ENCODE peak calls at places on chromosome 3, in eight cellular contexts. W is aorta; X is HepG2; U is CD8-positive, alpha-beta T cell; G is uterus; F is pancreas; P is SK-N-SH; T is right cardiac atrium. O is an unnamed sample.

GRCh38 chr3:172449468-172450149 is 1.4 kb upstream of the GHSR start:
- DNase-seq in T (peak; percentile 57), W (peak; percentile 53), G (no peak), F (no peak), P (peak; percentile 50), X (no peak), U (no peak), O (no peak)

GRCh38 chr3:146130881-146131371 is 30.1 kb downstream of the PLOD2 start:
- DNase-seq in F (no peak), W (no peak), T (no peak), P (no peak), U (no peak), X (no peak), G (no peak), O (no peak)

GRCh38 chr3:61940241-61940640 is 378.9 kb downstream of the PTPRG start:
- DNase-seq in F (no peak), T (no peak), X (no peak), P (no peak), W (no peak), U (no peak), G (no peak), O (no peak)

GRCh38 chr3:32374788-32375595 is 16.7 kb upstream of the CMTM7 start:
- DNase-seq in X (peak; percentile 63), U (peak; percentile 51), F (peak; percentile 47), P (peak; percentile 53), T (no peak), G (peak; percentile 65), W (no peak), O (peak; percentile 53)

GRCh38 chr3:107063351-107063750 is 313.9 kb upstream of the CCDC54 start:
- DNase-seq in U (no peak), P (no peak), W (no peak), T (no peak), X (no peak), G (no peak), F (no peak), O (no peak)

GRCh38 chr3:61736506-61736905 is 175.1 kb downstream of the PTPRG start:
- DNase-seq in U (no peak), P (no peak), W (no peak), G (no peak), T (no peak), F (no peak), X (no peak), O (no peak)

GRCh38 chr3:112377418-112378071 is 44.6 kb downstream of the CD200 start:
- DNase-seq in U (no peak), T (peak; percentile 56), W (no peak), P (no peak), G (no peak), X (no peak), F (no peak), O (no peak)

GRCh38 chr3:129919806-129920205 is 26.3 kb upstream of the TMCC1 start:
- DNase-seq in P (no peak), T (no peak), U (no peak), F (no peak), W (no peak), G (no peak), X (no peak), O (no peak)

GRCh38 chr3:137946341-137946973 is 63.5 kb upstream of the CLDN18 start:
- DNase-seq in X (peak; percentile 62), W (peak; percentile 46), T (peak; percentile 73), P (peak; percentile 59), F (peak; percentile 30), G (peak; percentile 34), U (peak; percentile 24), O (peak; percentile 61)

GRCh38 chr3:58004972-58005371 is 3.2 kb upstream of the FLNB start:
- DNase-seq in G (no peak), F (no peak), T (no peak), X (no peak), W (no peak), P (no peak), U (no peak), O (no peak)

GRCh38 chr3:160400631-160401150 is 1.2 kb downstream of the SMC4 start:
- DNase-seq in T (peak; percentile 64), F (peak; percentile 43), P (peak; percentile 56), U (peak; percentile 4), G (no peak), X (no peak), W (peak; percentile 52), O (peak; percentile 29)

GRCh38 chr3:15520804-15521572 is 518 bp downstream of the COLQ start:
- DNase-seq in G (no peak), W (no peak), X (no peak), U (no peak), P (no peak), T (no peak), F (no peak), O (no peak)

GRCh38 chr3:38578551-38578950 is 70.9 kb downstream of the SCN5A start:
- DNase-seq in T (no peak), P (no peak), G (no peak), W (no peak), U (no peak), F (no peak), X (no peak), O (no peak)

GRCh38 chr3:123884258-123884831 is at the start of gene MYLK:
- DNase-seq in G (peak; percentile 85), F (peak; percentile 57), U (no peak), P (peak; percentile 92), W (peak; percentile 90), T (peak; percentile 83), X (peak; percentile 65), O (peak; percentile 98)

DNA sequence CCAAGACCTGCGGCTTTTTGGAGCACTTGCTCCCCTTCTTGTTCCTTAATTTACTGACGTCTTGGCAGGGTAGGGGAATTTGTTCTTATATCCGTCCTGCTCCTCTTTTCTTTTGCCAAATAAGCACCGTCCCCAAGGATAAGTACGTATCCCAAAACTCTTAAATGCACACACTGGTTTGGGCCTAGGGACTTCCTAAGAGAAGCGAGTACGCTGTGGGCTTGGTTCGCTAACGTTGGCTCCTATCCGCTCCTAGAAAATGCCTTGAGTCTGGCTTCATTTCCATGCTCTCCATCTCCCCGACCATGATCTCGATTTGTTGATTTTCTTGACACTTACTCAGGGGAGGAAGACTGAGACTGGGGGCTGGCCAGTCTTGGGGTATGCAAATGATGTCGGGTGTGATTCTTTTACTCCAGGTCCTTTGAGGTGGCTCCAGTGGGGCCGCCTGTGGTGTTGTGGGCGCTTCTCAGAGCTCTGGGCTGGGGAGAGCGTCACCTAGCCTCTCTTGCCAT is 1.3 kb downstream of the MYRIP start:
- DNase-seq in U (no peak), P (no peak), F (no peak), G (no peak), X (no peak), W (no peak), T (no peak), O (no peak)
- H3K27me3 ChIP-seq in U (peaks cover 10% of the 10 kb centered on the region), P (peaks cover 16% of the 10 kb centered on the region), F (no peaks in the 10 kb centered on the region), G (no peaks in the 10 kb centered on the region), X (peaks cover 34% of the 10 kb centered on the region), W (no peaks in the 10 kb centered on the region), T (no peaks in the 10 kb centered on the region), O (no peaks in the 10 kb centered on the region)

GRCh38 chr3:19250959-19251610 is 102.8 kb downstream of the KCNH8 start:
- DNase-seq in G (no peak), W (no peak), T (no peak), P (no peak), U (no peak), X (peak; percentile 1), F (no peak), O (peak; percentile 17)

DNA sequence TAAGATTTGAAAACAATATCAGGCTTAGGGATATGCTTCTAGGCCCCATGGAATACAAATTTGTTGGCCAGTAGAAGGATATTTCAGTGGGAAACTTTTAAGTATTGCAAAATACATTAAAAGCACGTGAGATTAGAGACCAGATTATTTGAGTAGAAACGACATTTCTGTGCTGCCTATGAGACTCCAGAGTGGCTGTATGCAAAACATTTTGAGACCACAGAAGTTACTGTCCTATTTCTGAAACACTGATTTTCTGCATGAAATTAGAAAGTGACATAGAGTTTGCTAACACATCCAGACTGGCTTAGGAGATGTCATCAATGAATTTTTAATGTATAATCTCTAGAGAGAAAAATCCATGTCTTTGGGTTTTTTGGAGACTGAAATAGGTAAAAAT is 99.8 kb downstream of the KCNH8 start:
- DNase-seq in F (no peak), P (no peak), G (no peak), W (no peak), U (no peak), T (no peak), X (no peak), O (no peak)
- H3K4me3 ChIP-seq in F (no peak overlapping the region), P (no peak overlapping the region), G (no peak overlapping the region), W (no peak overlapping the region), U (no peak overlapping the region), T (no peak overlapping the region), X (no peak overlapping the region), O (no peak overlapping the region)

DNA sequence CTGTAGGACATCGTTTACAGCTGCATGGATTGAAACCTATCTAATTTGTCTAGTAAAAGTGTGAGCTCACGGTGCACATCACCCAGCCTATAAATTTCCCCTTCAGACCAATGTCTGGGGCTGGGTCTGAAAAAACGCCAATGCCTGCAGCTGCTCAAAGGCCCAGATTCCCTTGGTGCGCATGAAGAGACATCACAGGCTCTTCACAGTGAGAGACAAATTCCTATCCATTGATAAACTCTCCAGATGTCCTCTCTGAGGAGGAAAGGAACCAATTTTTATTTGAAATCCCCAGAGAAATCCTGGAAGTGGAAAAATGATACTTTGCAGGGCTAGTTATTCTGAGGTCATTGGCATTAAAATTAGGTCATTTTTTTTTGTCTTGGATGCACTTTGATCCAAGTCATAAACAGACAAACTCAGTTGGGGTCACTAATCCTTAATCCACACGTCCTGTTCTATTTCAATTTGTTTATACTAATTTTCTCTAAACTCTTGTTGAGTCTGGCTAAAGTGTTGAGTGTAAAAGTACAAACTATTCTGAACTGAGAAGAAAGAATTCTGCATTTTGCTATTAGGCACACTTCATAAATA is 360.6 kb downstream of the EPHA3 start:
- DNase-seq in X (no peak), G (no peak), U (no peak), P (no peak), T (no peak), F (no peak), W (no peak), O (no peak)
- H3K4me1 ChIP-seq in X (no peaks in the 10 kb centered on the region), G (no peaks in the 10 kb centered on the region), U (no peaks in the 10 kb centered on the region), P (no peaks in the 10 kb centered on the region), T (no peaks in the 10 kb centered on the region), F (no peaks in the 10 kb centered on the region), W (no peaks in the 10 kb centered on the region), O (no peaks in the 10 kb centered on the region)

GRCh38 chr3:13788522-13789424 is 91.1 kb downstream of the WNT7A start:
- DNase-seq in U (no peak), G (no peak), T (no peak), W (no peak), P (no peak), X (no peak), F (no peak), O (no peak)
- H3K27me3 ChIP-seq in U (no peaks in the 10 kb centered on the region), G (no peaks in the 10 kb centered on the region), T (no peaks in the 10 kb centered on the region), W (no peaks in the 10 kb centered on the region), P (no peaks in the 10 kb centered on the region), X (peaks cover 92% of the 10 kb centered on the region), F (no peaks in the 10 kb centered on the region), O (peaks cover 3% of the 10 kb centered on the region)

DNA sequence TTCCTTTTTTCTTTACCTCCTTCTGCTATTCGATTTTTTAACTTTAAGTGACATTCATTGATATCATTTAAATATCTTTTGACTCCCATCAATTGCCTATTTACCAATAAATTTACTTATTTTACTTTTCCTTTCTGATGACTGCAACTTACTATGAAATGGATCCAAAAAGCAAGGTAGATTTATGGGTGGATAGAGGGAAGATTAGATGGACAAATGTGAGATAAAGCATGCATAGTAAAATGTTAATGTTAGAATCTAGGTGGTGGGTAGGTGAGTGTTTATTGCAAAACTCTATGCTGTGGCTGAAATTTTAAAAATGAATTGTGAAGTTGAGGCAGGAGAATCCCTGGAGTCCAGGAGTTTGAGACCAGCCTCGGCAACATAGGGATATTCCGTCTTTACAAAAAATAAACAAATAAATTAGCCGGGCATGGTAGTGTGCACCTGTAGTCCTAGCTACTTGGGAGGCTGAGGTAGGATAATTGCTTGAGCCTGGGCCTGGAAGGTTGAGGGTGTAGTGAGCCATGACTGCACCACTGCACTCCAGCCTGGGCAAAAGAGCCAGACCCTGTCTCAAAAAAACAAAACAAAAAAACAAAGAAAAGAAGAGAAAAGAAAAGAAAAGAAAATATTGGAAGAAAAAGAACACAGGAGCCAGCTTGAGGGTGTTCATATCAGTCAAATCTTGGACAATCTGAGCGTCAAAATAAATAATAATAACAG is 6.1 kb upstream of the PDCD6IP start:
- DNase-seq in P (no peak), G (no peak), F (no peak), X (no peak), U (no peak), W (no peak), T (no peak), O (no peak)
- H3K4me3 ChIP-seq in P (no peak overlapping the region), G (no peak overlapping the region), F (no peak overlapping the region), X (no peak overlapping the region), U (no peak overlapping the region), W (no peak overlapping the region), T (no peak overlapping the region), O (no peak overlapping the region)